ENCODE peak calls at places on chromosomes 5 and 9, in six cellular contexts. V is activated CD4-positive, alpha-beta memory T cell treated with anti-CD3 and anti-CD28 coated beads, Interleukin-2, amount 10 ng/mL, durations not matched to agents 7 days and 5 days; T is stimulated activated CD4-positive, alpha-beta T cell treated with anti-CD3 and anti-CD28 coated beads, Interleukin-15, amount 100 ng/mL, for 1 hour; U is AG20443; Z is T-cell; E is GM04503. B is an unnamed sample.
A peak's percentile ranks its signal among the peaks of the same experiment; 100 is the strongest.

GRCh38 chr5:3195991-3196390 is 399.6 kb upstream of the IRX1 start:
- DNase-seq in V (no peak), T (no peak), Z (no peak), E (no peak), U (no peak), B (no peak)

GRCh38 chr5:316210-317085 is 5.1 kb upstream of the AHRR start:
- DNase-seq in E (no peak), V (no peak), U (no peak), Z (no peak), T (no peak), B (no peak)

GRCh38 chr5:74497706-74498105 is 142.8 kb downstream of the ENC1 start:
- DNase-seq in V (no peak), E (no peak), U (no peak), Z (no peak), T (no peak), B (no peak)

GRCh38 chr9:128456613-128457061 is 831 bp downstream of the ODF2 start:
- DNase-seq in Z (peak; percentile 28), E (peak; percentile 37), T (peak; percentile 44), U (peak; percentile 97), V (peak; percentile 77), B (peak; percentile 33)

GRCh38 chr5:68646142-68646541 is 430.6 kb downstream of the PIK3R1 start:
- DNase-seq in E (peak; percentile 11), V (no peak), U (peak; percentile 25), T (no peak), Z (no peak), B (no peak)

GRCh38 chr5:130324953-130325671 is 420.8 kb downstream of the CHSY3 start:
- DNase-seq in T (no peak), V (no peak), U (no peak), Z (no peak), E (no peak), B (no peak)

GRCh38 chr9:89929721-89930480 is 325.1 kb downstream of the GADD45G start:
- DNase-seq in V (no peak), T (no peak), E (no peak), U (peak; percentile 62), Z (no peak), B (no peak)

GRCh38 chr5:147809830-147810666 is 21.4 kb downstream of the SPINK1 start:
- DNase-seq in E (no peak), T (no peak), U (no peak), Z (no peak), V (no peak), B (no peak)

GRCh38 chr5:116778015-116778414 is 203.4 kb upstream of the SEMA6A start:
- DNase-seq in Z (no peak), U (no peak), E (no peak), T (no peak), V (no peak), B (no peak)

GRCh38 chr5:1885476-1885755 is 2.7 kb upstream of the IRX4 start:
- DNase-seq in U (no peak), Z (no peak), T (no peak), V (no peak), E (no peak), B (no peak)

GRCh38 chr9:20791682-20792081 is 107.6 kb downstream of the FOCAD start:
- DNase-seq in U (no peak), T (no peak), E (no peak), Z (no peak), V (no peak), B (no peak)

GRCh38 chr5:118554241-118554640 is 434.1 kb downstream of the DTWD2 start:
- DNase-seq in T (no peak), E (no peak), V (no peak), Z (no peak), U (no peak), B (no peak)

GRCh38 chr9:133615101-133615896 is 6.1 kb upstream of the FAM163B start:
- DNase-seq in Z (no peak), T (no peak), U (no peak), E (no peak), V (no peak), B (no peak)

GRCh38 chr5:134540747-134541733 is 15.6 kb downstream of the JADE2 start:
- DNase-seq in Z (no peak), T (no peak), U (no peak), V (no peak), E (no peak), B (no peak)

GRCh38 chr9:5510360-5510931 is at the start of gene PDCD1LG2:
- DNase-seq in Z (no peak), E (peak; percentile 53), U (peak; percentile 44), V (peak; percentile 59), T (no peak), B (no peak)

GRCh38 chr9:2545881-2546490 is 75.6 kb upstream of the VLDLR start:
- DNase-seq in Z (no peak), U (no peak), T (no peak), E (no peak), V (no peak), B (no peak)

GRCh38 chr5:134649163-134649916 is 755 bp downstream of the SEC24A start:
- DNase-seq in Z (no peak), T (no peak), V (peak; percentile 36), E (no peak), U (peak; percentile 49), B (no peak)

GRCh38 chr5:169542811-169543210 is 40.8 kb upstream of the SPDL1 start:
- DNase-seq in Z (no peak), V (no peak), E (no peak), T (no peak), U (no peak), B (no peak)

GRCh38 chr5:174606646-174607045 is 117.7 kb upstream of the MSX2 start:
- DNase-seq in Z (no peak), E (no peak), T (no peak), U (no peak), V (no peak), B (no peak)

GRCh38 chr9:36207546-36208012 is 16.9 kb downstream of the CLTA start:
- DNase-seq in Z (no peak), T (no peak), U (peak; percentile 35), V (no peak), E (no peak), B (no peak)

GRCh38 chr9:123235448-123235847 is 32.9 kb downstream of the STRBP start:
- DNase-seq in V (no peak), E (no peak), Z (no peak), T (no peak), U (no peak), B (no peak)

GRCh38 chr9:93677641-93678136 is 101.3 kb downstream of the PHF2 start:
- DNase-seq in Z (no peak), V (peak; percentile 14), E (no peak), U (no peak), T (peak; percentile 0), B (no peak)

GRCh38 chr5:78518365-78519197 is 130.0 kb downstream of the LHFPL2 start:
- DNase-seq in T (no peak), Z (no peak), E (no peak), U (peak; percentile 91), V (no peak), B (no peak)

GRCh38 chr5:177389368-177390169 is 5.3 kb downstream of the SLC34A1 start:
- DNase-seq in Z (peak; percentile 48), U (peak; percentile 79), T (peak; percentile 15), V (peak; percentile 64), E (peak; percentile 75), B (peak; percentile 50)

GRCh38 chr5:5584236-5584749 is 161.8 kb downstream of the ICE1 start:
- DNase-seq in Z (no peak), T (no peak), V (no peak), U (no peak), E (no peak), B (no peak)

GRCh38 chr9:107039546-107039945 is 176.6 kb downstream of the ZNF462 start:
- DNase-seq in U (peak; percentile 38), Z (no peak), T (no peak), V (no peak), E (peak; percentile 47), B (no peak)

GRCh38 chr5:157107508-157107907 is 1.3 kb downstream of the HAVCR2 start:
- DNase-seq in V (no peak), U (no peak), T (no peak), Z (no peak), E (no peak), B (no peak)

GRCh38 chr9:72883867-72884266 is 69.0 kb downstream of the ALDH1A1 start:
- DNase-seq in U (no peak), E (no peak), T (no peak), V (no peak), Z (no peak), B (no peak)

GRCh38 chr5:16131878-16132277 is 47.7 kb downstream of the MARCHF11 start:
- DNase-seq in V (no peak), T (no peak), E (no peak), Z (no peak), U (no peak), B (no peak)

GRCh38 chr5:77774981-77775772 is 962 bp downstream of the TBCA start:
- DNase-seq in U (no peak), V (no peak), Z (no peak), T (no peak), E (peak; percentile 0), B (no peak)

GRCh38 chr9:21624675-21625477 is 142.8 kb upstream of the IFNE start:
- DNase-seq in E (no peak), T (no peak), U (no peak), Z (no peak), V (no peak), B (no peak)

GRCh38 chr5:9617191-9617590 is 13.0 kb downstream of the TAS2R1 start:
- DNase-seq in U (no peak), V (no peak), E (no peak), T (no peak), Z (no peak), B (no peak)

GRCh38 chr5:154273963-154274827 is 83.7 kb downstream of the GALNT10 start:
- DNase-seq in U (no peak), T (no peak), E (no peak), Z (no peak), V (no peak), B (no peak)

GRCh38 chr5:139861021-139861888 is 65.6 kb downstream of the PSD2 start:
- DNase-seq in Z (no peak), T (no peak), E (no peak), V (no peak), U (no peak), B (no peak)